ENCODE peak calls at places on chromosomes 16 and 17, in six cellular contexts. L, V, E, R, S and M are unnamed samples.

GRCh38 chr16:67259705-67260104 is 10.9 kb downstream of the SLC9A5 start:
- DNase-seq in L (no peak), V (no peak), E (no peak), R (no peak), S (no peak), M (no peak)

GRCh38 chr16:17177242-17177967 is 293.4 kb downstream of the XYLT1 start:
- DNase-seq in L (no peak), V (peak), E (no peak), R (no peak), S (no peak), M (no peak)

GRCh38 chr17:78284146-78284545 is 52.7 kb downstream of the TMEM235 start:
- DNase-seq in L (peak), V (no peak), E (no peak), R (no peak), S (no peak), M (no peak)

GRCh38 chr16:8679156-8679555 is 4.7 kb downstream of the ABAT start:
- DNase-seq in L (no peak), V (peak), E (no peak), R (no peak), S (no peak), M (no peak)

GRCh38 chr17:1989135-1989534 is 36.0 kb downstream of the RTN4RL1 start:
- DNase-seq in L (peak), V (peak), E (no peak), R (peak), S (no peak), M (no peak)

GRCh38 chr17:64982139-64982802 is 63.0 kb upstream of the LRRC37A3 start:
- DNase-seq in L (no peak), V (no peak), E (no peak), R (no peak), S (no peak), M (no peak)

GRCh38 chr17:17675925-17676534 is 5.2 kb upstream of the RAI1 start:
- DNase-seq in L (no peak), V (peak), E (no peak), R (no peak), S (no peak), M (no peak)

GRCh38 chr16:62190426-62190825 is 154.2 kb upstream of the CDH8 start:
- DNase-seq in L (no peak), V (peak), E (no peak), R (no peak), S (no peak), M (no peak)

GRCh38 chr17:17027442-17028058 is 14.7 kb upstream of the MPRIP start:
- DNase-seq in L (no peak), V (no peak), E (no peak), R (no peak), S (no peak), M (no peak)

GRCh38 chr17:67244621-67245072 is 349 bp downstream of the HELZ start:
- DNase-seq in L (no peak), V (no peak), E (peak), R (no peak), S (peak), M (no peak)

GRCh38 chr16:86765389-86766026 is 187.2 kb downstream of the FOXL1 start:
- DNase-seq in L (no peak), V (no peak), E (no peak), R (no peak), S (no peak), M (no peak)

GRCh38 chr16:49703494-49703893 is 152.4 kb downstream of the ZNF423 start:
- DNase-seq in L (no peak), V (no peak), E (no peak), R (no peak), S (no peak), M (no peak)

GRCh38 chr17:75758131-75758905 is 6.7 kb downstream of the GALK1 start:
- DNase-seq in L (no peak), V (no peak), E (no peak), R (no peak), S (no peak), M (no peak)

GRCh38 chr17:21268596-21269188 is 15.5 kb upstream of the NATD1 start:
- DNase-seq in L (no peak), V (no peak), E (no peak), R (no peak), S (no peak), M (no peak)

GRCh38 chr17:65027305-65027704 is 29.2 kb downstream of the GNA13 start:
- DNase-seq in L (peak), V (peak), E (no peak), R (no peak), S (no peak), M (no peak)

GRCh38 chr16:78483124-78483992 is 383.9 kb downstream of the WWOX start:
- DNase-seq in L (no peak), V (no peak), E (no peak), R (no peak), S (no peak), M (no peak)

GRCh38 chr16:2388875-2389433 is 40.3 kb upstream of the CCNF start:
- DNase-seq in L (peak), V (peak), E (no peak), R (no peak), S (no peak), M (no peak)

GRCh38 chr16:31376705-31377104 is 16.4 kb upstream of the ITGAD start:
- DNase-seq in L (no peak), V (no peak), E (no peak), R (no peak), S (no peak), M (no peak)

GRCh38 chr16:2858245-2859025 is 465 bp upstream of the PRSS22 start:
- DNase-seq in L (no peak), V (peak), E (no peak), R (no peak), S (peak), M (peak)

GRCh38 chr16:14418795-14419225 is 211.2 kb downstream of the PARN start:
- DNase-seq in L (peak), V (no peak), E (no peak), R (no peak), S (no peak), M (no peak)

GRCh38 chr17:34720760-34721159 is 141.4 kb downstream of the TMEM132E start:
- DNase-seq in L (no peak), V (peak), E (no peak), R (no peak), S (no peak), M (no peak)

GRCh38 chr16:55830658-55831294 is 2.1 kb downstream of the CES1 start:
- DNase-seq in L (no peak), V (no peak), E (no peak), R (no peak), S (no peak), M (no peak)

GRCh38 chr16:79008869-79009179 is 591.7 kb downstream of the MAF start:
- DNase-seq in L (no peak), V (peak), E (no peak), R (no peak), S (no peak), M (no peak)

GRCh38 chr16:86768999-86769398 is 190.7 kb downstream of the FOXL1 start:
- DNase-seq in L (peak), V (peak), E (no peak), R (no peak), S (no peak), M (no peak)

GRCh38 chr17:48011405-48012150 is 26.0 kb downstream of the COPZ2 start:
- DNase-seq in L (no peak), V (peak), E (peak), R (no peak), S (no peak), M (no peak)

GRCh38 chr17:27264068-27264812 is 29.7 kb upstream of the WSB1 start:
- DNase-seq in L (no peak), V (no peak), E (no peak), R (no peak), S (no peak), M (no peak)

GRCh38 chr17:9982159-9982558 is 77.1 kb upstream of the RCVRN start:
- DNase-seq in L (no peak), V (no peak), E (no peak), R (no peak), S (no peak), M (no peak)

GRCh38 chr16:84685210-84685609 is 14.6 kb upstream of the USP10 start:
- DNase-seq in L (no peak), V (no peak), E (no peak), R (no peak), S (no peak), M (no peak)

GRCh38 chr16:8519179-8519578 is 71.1 kb downstream of the TMEM114 start:
- DNase-seq in L (no peak), V (no peak), E (no peak), R (no peak), S (no peak), M (no peak)

GRCh38 chr17:64682261-64683181 is 20.4 kb upstream of the SMURF2 start:
- DNase-seq in L (peak), V (no peak), E (no peak), R (no peak), S (no peak), M (no peak)

GRCh38 chr17:38358586-38359513 is 7.2 kb downstream of the SOCS7 start:
- DNase-seq in L (no peak), V (peak), E (no peak), R (no peak), S (no peak), M (no peak)

GRCh38 chr16:85209526-85210121 is 97.4 kb upstream of the CIBAR2 start:
- DNase-seq in L (no peak), V (no peak), E (no peak), R (no peak), S (no peak), M (no peak)

GRCh38 chr16:89049484-89050118 is 44.1 kb upstream of the ACSF3 start:
- DNase-seq in L (no peak), V (no peak), E (peak), R (no peak), S (no peak), M (no peak)

GRCh38 chr17:83190601-83191387 is 111.4 kb downstream of the METRNL start:
- DNase-seq in L (no peak), V (no peak), E (no peak), R (no peak), S (no peak), M (no peak)

GRCh38 chr17:77948690-77949114 is 9.8 kb upstream of the TNRC6C start:
- DNase-seq in L (peak), V (peak), E (no peak), R (no peak), S (no peak), M (no peak)

GRCh38 chr17:28572294-28573099 is 1.2 kb upstream of the PIGS start:
- DNase-seq in L (no peak), V (no peak), E (no peak), R (no peak), S (no peak), M (no peak)

GRCh38 chr17:6195123-6195522 is 124.9 kb downstream of the WSCD1 start:
- DNase-seq in L (no peak), V (no peak), E (no peak), R (no peak), S (no peak), M (no peak)

GRCh38 chr16:13316008-13316407 is 414.6 kb downstream of the SHISA9 start:
- DNase-seq in L (no peak), V (peak), E (no peak), R (no peak), S (no peak), M (no peak)

GRCh38 chr17:68288804-68289203 is 2.1 kb downstream of the SLC16A6 start:
- DNase-seq in L (no peak), V (no peak), E (no peak), R (no peak), S (no peak), M (no peak)
- TF ChIP-seq CTCF in L (no peak), V (no peak), E (peak), R (no peak), S (no peak), M (no peak)

DNA sequence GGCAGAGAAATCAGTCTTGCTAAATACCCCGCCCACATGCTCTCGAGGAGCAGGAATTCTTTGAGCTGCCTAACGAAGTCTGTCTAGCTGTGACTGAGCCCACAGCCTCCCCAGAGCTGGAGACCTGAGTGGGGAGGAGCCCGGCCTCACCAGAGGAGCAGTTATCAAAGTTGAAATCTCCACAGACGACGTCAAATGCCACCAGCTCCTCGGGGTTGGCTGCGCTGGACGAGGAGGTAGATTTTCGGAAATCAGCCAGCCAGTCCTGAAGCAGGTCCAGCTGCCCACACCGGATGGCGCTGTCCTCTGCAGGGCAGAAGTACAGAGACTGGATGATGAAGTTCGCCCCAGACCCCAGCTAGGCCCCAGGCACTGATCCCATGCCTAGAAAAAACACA is 53.8 kb downstream of the PRMT7 start:
- DNase-seq in L (peak), V (no peak), E (no peak), R (no peak), S (no peak), M (no peak)
- TF ChIP-seq CTCF in L (peak), V (no peak), E (peak), R (no peak), S (peak), M (no peak)

DNA sequence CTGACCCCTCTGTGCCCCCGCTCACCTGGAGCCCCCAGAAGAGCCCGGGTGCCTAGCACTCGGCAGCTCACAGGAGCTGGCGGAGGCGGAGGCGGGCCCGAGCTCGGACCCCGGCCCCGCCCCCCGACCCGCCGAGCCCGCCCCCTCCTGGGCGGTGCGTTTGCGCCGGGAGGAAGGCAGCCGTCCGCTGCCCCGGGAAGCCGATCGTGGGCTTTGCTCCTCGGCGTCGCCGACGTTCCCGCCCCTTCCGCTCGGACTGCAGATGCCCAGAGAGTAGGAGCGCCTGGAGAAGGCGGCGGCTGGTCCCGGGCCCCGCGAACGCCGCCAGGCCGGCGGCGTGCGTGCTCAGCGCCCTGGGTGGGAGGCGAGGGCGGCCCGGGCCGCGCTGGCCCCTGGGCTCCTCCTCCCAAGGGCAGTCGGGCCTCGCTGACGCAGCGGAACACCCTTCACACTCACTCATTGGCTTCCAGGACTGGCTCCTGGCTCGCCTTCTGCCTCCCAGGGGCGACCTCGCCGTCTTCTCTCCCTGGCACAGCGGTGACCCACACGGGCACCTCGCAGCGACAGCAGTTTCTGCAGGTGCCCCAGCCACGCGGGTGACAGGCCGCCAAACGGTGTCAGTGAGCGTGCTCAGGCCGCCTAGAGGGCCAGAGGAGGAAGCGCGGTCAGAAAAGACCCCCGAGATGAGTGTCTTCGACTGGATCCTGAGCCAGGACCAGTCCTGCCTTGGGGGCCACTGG is at the start of gene PLSCR3:
- DNase-seq in L (peak), V (peak), E (peak), R (peak), S (peak), M (peak)
- TF ChIP-seq CTCF in L (peak), V (no peak), E (peak), R (peak), S (peak), M (no peak)

DNA sequence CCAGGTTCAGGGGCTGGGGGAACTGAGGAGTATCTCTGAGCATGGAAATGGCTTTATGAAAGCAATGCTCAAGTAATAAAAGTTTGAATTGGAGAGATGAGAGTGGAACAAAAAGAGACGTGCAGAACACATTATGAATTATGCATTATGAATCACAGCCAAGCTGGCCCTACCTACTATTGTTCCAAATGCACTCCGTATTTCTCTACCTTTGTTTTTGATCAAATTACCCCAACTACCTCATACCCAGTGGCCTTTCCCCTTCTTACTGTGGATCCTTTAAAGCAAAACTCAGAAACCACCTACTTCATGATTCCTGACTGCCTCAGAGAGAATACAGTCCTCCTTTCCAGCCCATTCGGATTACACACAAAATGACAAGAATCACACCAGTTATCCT is 38.1 kb downstream of the TEKT3 start:
- DNase-seq in L (no peak), V (no peak), E (no peak), R (no peak), S (no peak), M (no peak)
- TF ChIP-seq CTCF in L (no peak), V (no peak), E (no peak), R (no peak), S (no peak), M (no peak)

DNA sequence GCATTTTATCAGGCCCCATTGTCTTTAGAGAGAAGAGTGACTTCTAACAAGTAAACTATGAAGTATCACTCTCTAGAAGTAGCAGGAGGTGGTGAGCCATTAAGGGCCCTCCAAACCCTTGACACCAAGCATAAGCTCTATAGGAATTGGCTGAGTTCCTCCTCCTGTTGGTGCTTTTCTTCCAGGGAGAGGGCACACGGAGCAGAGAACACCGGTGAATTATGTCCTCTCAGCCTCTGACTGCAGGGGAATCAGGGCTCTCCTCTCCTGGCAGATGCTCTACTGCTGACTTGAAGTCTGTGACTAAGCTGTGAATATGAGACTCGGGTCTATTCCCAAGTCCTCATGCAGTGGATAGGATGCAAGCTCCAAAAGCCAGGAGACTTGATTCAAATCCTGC is 32.3 kb downstream of the CHD9 start:
- DNase-seq in L (no peak), V (no peak), E (no peak), R (no peak), S (no peak), M (no peak)
- TF ChIP-seq CTCF in L (no peak), V (no peak), E (no peak), R (no peak), S (no peak), M (no peak)

GRCh38 chr17:14737984-14738651 is 437.2 kb downstream of the HS3ST3B1 start:
- DNase-seq in L (peak), V (peak), E (peak), R (peak), S (peak), M (no peak)
- TF ChIP-seq CTCF in L (peak), V (peak), E (peak), R (peak), S (peak), M (no peak)

GRCh38 chr16:5045499-5046115 is 11.9 kb upstream of the NAGPA start:
- DNase-seq in L (no peak), V (no peak), E (no peak), R (no peak), S (peak), M (no peak)

GRCh38 chr16:5041604-5042133 is 7.9 kb upstream of the NAGPA start:
- DNase-seq in L (peak), V (peak), E (no peak), R (no peak), S (no peak), M (no peak)

GRCh38 chr16:5046914-5047313 is 13.2 kb upstream of the NAGPA start:
- DNase-seq in L (no peak), V (no peak), E (no peak), R (no peak), S (peak), M (no peak)

GRCh38 chr16:5044011-5044540 is 10.3 kb upstream of the NAGPA start:
- DNase-seq in L (no peak), V (no peak), E (no peak), R (no peak), S (peak), M (no peak)

DNA sequence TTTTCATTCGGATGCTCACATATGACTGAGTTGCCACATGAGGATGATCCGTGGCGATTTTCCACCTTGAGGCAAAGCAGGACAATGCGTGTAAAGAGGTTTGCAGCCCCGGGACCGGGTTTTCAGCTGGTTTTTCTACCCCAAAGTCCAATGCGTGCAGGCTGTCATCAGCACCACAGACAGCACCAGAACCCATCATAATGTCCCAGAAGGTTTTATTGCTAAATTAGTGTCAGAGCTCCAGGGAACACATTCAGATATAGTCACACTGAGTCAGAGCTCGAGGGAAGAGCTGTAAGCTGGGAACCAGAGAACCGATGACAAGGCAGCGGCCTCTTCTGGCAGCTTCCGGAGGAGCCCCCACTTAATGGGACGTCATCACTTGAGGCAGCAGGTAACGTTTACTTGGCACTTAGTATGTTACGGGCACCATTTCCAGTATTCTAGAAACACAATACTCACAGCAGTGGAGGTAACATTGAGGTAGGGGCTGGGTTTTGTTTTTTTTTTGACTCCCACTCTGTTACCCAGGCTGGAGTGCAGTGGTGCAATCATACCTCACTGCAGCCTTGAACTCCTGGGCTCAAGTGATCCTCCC is 8.9 kb upstream of the NAGPA start:
- DNase-seq in L (no peak), V (peak), E (no peak), R (no peak), S (peak), M (no peak)
- TF ChIP-seq CTCF in L (no peak), V (no peak), E (no peak), R (no peak), S (no peak), M (no peak)

GRCh38 chr17:7997186-7997585 is 5.2 kb upstream of the GUCY2D start:
- DNase-seq in L (peak), V (peak), E (no peak), R (no peak), S (no peak), M (no peak)
- TF ChIP-seq CTCF in L (peak), V (peak), E (no peak), R (peak), S (peak), M (peak)

GRCh38 chr17:81863833-81864768 is 3.8 kb upstream of the P4HB start:
- DNase-seq in L (no peak), V (no peak), E (no peak), R (no peak), S (no peak), M (no peak)
- TF ChIP-seq CTCF in L (no peak), V (no peak), E (no peak), R (no peak), S (no peak), M (no peak)

GRCh38 chr17:42118545-42118944 is 2.6 kb downstream of the KAT2A start:
- DNase-seq in L (peak), V (peak), E (peak), R (no peak), S (no peak), M (no peak)
- TF ChIP-seq CTCF in L (peak), V (peak), E (peak), R (peak), S (peak), M (peak)